ENCODE peak calls at places on chromosomes 5 and 9, in nine cellular contexts. One of them, this sample, is unnamed.

GRCh38 chr9:87601175-87601574 is 103.5 kb downstream of the DAPK1 start:
- DNase-seq in endothelial cell: no peak
- DNase-seq in lower leg skin: no peak
- DNase-seq in choroid plexus epithelial cell: no peak
- DNase-seq in OCI-LY7: no peak
- DNase-seq in GM12865: no peak
- DNase-seq in HCT116: no peak
- DNase-seq in A549: no peak
- DNase-seq in nephron progenitor cell: no peak
- DNase-seq in this sample: no peak

GRCh38 chr9:34744295-34745221 is 34.6 kb upstream of the CCL21 start:
- DNase-seq in endothelial cell: no peak
- DNase-seq in lower leg skin: no peak
- DNase-seq in choroid plexus epithelial cell: peak
- DNase-seq in OCI-LY7: no peak
- DNase-seq in GM12865: no peak
- DNase-seq in HCT116: peak
- DNase-seq in A549: peak
- DNase-seq in nephron progenitor cell: no peak
- DNase-seq in this sample: no peak

GRCh38 chr5:40160435-40160834 is 519.3 kb upstream of the PTGER4 start:
- DNase-seq in endothelial cell: no peak
- DNase-seq in lower leg skin: no peak
- DNase-seq in choroid plexus epithelial cell: no peak
- DNase-seq in OCI-LY7: no peak
- DNase-seq in GM12865: no peak
- DNase-seq in HCT116: no peak
- DNase-seq in A549: no peak
- DNase-seq in nephron progenitor cell: no peak
- DNase-seq in this sample: no peak

GRCh38 chr5:159518361-159518760 is 188.1 kb upstream of the IL12B start:
- DNase-seq in endothelial cell: no peak
- DNase-seq in lower leg skin: no peak
- DNase-seq in choroid plexus epithelial cell: peak
- DNase-seq in OCI-LY7: no peak
- DNase-seq in GM12865: no peak
- DNase-seq in HCT116: no peak
- DNase-seq in A549: no peak
- DNase-seq in nephron progenitor cell: no peak
- DNase-seq in this sample: no peak

GRCh38 chr9:136671646-136672430 is 9.1 kb downstream of the EGFL7 start:
- DNase-seq in endothelial cell: peak
- DNase-seq in lower leg skin: no peak
- DNase-seq in choroid plexus epithelial cell: peak
- DNase-seq in OCI-LY7: peak
- DNase-seq in GM12865: peak
- DNase-seq in HCT116: no peak
- DNase-seq in A549: no peak
- DNase-seq in nephron progenitor cell: peak
- DNase-seq in this sample: peak

GRCh38 chr9:36840895-36841536 is 193.1 kb downstream of the PAX5 start:
- DNase-seq in endothelial cell: no peak
- DNase-seq in lower leg skin: no peak
- DNase-seq in choroid plexus epithelial cell: no peak
- DNase-seq in OCI-LY7: no peak
- DNase-seq in GM12865: no peak
- DNase-seq in HCT116: no peak
- DNase-seq in A549: no peak
- DNase-seq in nephron progenitor cell: no peak
- DNase-seq in this sample: no peak

GRCh38 chr5:59249160-59249559 is 644.4 kb downstream of the PDE4D start:
- DNase-seq in endothelial cell: no peak
- DNase-seq in lower leg skin: no peak
- DNase-seq in choroid plexus epithelial cell: peak
- DNase-seq in OCI-LY7: no peak
- DNase-seq in GM12865: no peak
- DNase-seq in HCT116: no peak
- DNase-seq in A549: no peak
- DNase-seq in nephron progenitor cell: no peak
- DNase-seq in this sample: no peak

GRCh38 chr9:129435272-129435671 is 185.6 kb downstream of the C9orf50 start:
- DNase-seq in endothelial cell: no peak
- DNase-seq in lower leg skin: no peak
- DNase-seq in choroid plexus epithelial cell: no peak
- DNase-seq in OCI-LY7: no peak
- DNase-seq in GM12865: no peak
- DNase-seq in HCT116: no peak
- DNase-seq in A549: no peak
- DNase-seq in nephron progenitor cell: no peak
- DNase-seq in this sample: no peak

GRCh38 chr5:133482033-133482432 is 130.3 kb downstream of the FSTL4 start:
- DNase-seq in endothelial cell: no peak
- DNase-seq in lower leg skin: peak
- DNase-seq in choroid plexus epithelial cell: no peak
- DNase-seq in OCI-LY7: no peak
- DNase-seq in GM12865: no peak
- DNase-seq in HCT116: no peak
- DNase-seq in A549: no peak
- DNase-seq in nephron progenitor cell: no peak
- DNase-seq in this sample: no peak

GRCh38 chr9:94645901-94646300 is 6.6 kb upstream of the FBP1 start:
- DNase-seq in endothelial cell: no peak
- DNase-seq in lower leg skin: no peak
- DNase-seq in choroid plexus epithelial cell: peak
- DNase-seq in OCI-LY7: no peak
- DNase-seq in GM12865: no peak
- DNase-seq in HCT116: no peak
- DNase-seq in A549: no peak
- DNase-seq in nephron progenitor cell: peak
- DNase-seq in this sample: no peak

GRCh38 chr9:108166509-108166908 is 676.9 kb upstream of the KLF4 start:
- DNase-seq in endothelial cell: no peak
- DNase-seq in lower leg skin: no peak
- DNase-seq in choroid plexus epithelial cell: no peak
- DNase-seq in OCI-LY7: no peak
- DNase-seq in GM12865: no peak
- DNase-seq in HCT116: no peak
- DNase-seq in A549: no peak
- DNase-seq in nephron progenitor cell: no peak
- DNase-seq in this sample: no peak

GRCh38 chr9:2066312-2067273 is 51.4 kb downstream of the SMARCA2 start:
- DNase-seq in endothelial cell: no peak
- DNase-seq in lower leg skin: no peak
- DNase-seq in choroid plexus epithelial cell: peak
- DNase-seq in OCI-LY7: peak
- DNase-seq in GM12865: no peak
- DNase-seq in HCT116: no peak
- DNase-seq in A549: peak
- DNase-seq in nephron progenitor cell: no peak
- DNase-seq in this sample: no peak
- TF ChIP-seq CTCF in endothelial cell: no peak
- TF ChIP-seq CTCF in lower leg skin: no peak
- TF ChIP-seq CTCF in choroid plexus epithelial cell: peak
- TF ChIP-seq CTCF in OCI-LY7: peak
- TF ChIP-seq CTCF in GM12865: no peak
- TF ChIP-seq CTCF in HCT116: no peak
- TF ChIP-seq CTCF in A549: peak
- TF ChIP-seq CTCF in nephron progenitor cell: no peak
- TF ChIP-seq CTCF in this sample: peak

GRCh38 chr9:79684711-79685575 is 113.2 kb downstream of the TLE4 start:
- DNase-seq in endothelial cell: no peak
- DNase-seq in lower leg skin: no peak
- DNase-seq in choroid plexus epithelial cell: peak
- DNase-seq in OCI-LY7: no peak
- DNase-seq in GM12865: no peak
- DNase-seq in HCT116: no peak
- DNase-seq in A549: no peak
- DNase-seq in nephron progenitor cell: no peak
- DNase-seq in this sample: no peak

GRCh38 chr9:79685576-79685975 is 113.8 kb downstream of the TLE4 start:
- DNase-seq in endothelial cell: no peak
- DNase-seq in lower leg skin: no peak
- DNase-seq in choroid plexus epithelial cell: peak
- DNase-seq in OCI-LY7: no peak
- DNase-seq in GM12865: no peak
- DNase-seq in HCT116: no peak
- DNase-seq in A549: no peak
- DNase-seq in nephron progenitor cell: no peak
- DNase-seq in this sample: no peak

GRCh38 chr9:79688363-79688762 is 116.6 kb downstream of the TLE4 start:
- DNase-seq in endothelial cell: no peak
- DNase-seq in lower leg skin: no peak
- DNase-seq in choroid plexus epithelial cell: no peak
- DNase-seq in OCI-LY7: no peak
- DNase-seq in GM12865: no peak
- DNase-seq in HCT116: no peak
- DNase-seq in A549: no peak
- DNase-seq in nephron progenitor cell: no peak
- DNase-seq in this sample: no peak

GRCh38 chr9:79687131-79687447 is 115.3 kb downstream of the TLE4 start:
- DNase-seq in endothelial cell: no peak
- DNase-seq in lower leg skin: no peak
- DNase-seq in choroid plexus epithelial cell: no peak
- DNase-seq in OCI-LY7: no peak
- DNase-seq in GM12865: no peak
- DNase-seq in HCT116: no peak
- DNase-seq in A549: no peak
- DNase-seq in nephron progenitor cell: no peak
- DNase-seq in this sample: peak

DNA sequence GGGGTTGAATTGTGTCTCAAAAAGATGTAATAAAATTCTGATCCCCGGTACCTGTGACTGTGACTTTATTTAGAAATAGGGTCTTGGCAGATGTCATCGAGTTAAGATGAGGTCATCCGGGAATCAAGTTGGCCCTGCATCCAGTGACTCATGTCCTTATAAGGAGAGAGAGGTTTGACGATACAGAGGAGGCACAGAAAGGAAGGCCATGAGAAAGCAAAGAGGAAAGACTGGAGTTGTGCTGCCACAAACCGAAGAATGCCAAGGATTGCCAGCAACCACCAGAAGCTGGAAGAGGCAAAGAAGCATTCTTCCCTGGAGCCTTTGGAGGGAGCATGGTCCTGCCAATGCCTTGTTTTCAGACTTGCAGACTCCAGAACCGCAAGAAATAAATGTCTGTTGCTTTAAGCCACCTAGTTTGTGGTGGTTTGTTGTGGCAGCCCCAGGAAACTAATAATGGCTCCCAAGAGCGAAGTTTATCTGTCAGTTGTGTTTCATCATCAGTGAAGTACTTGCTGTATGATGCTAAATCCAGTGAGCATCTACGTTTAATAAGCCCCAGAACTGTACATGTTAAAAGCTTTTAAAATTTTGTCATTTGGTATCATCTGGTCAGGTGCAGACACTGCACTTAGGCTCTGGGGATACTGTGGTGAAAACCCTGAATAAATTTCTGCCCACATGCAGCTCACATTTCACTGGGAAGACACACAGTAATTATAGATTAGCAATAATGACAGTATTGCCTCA is 114.8 kb downstream of the TLE4 start:
- DNase-seq in endothelial cell: no peak
- DNase-seq in lower leg skin: no peak
- DNase-seq in choroid plexus epithelial cell: peak
- DNase-seq in OCI-LY7: no peak
- DNase-seq in GM12865: no peak
- DNase-seq in HCT116: no peak
- DNase-seq in A549: peak
- DNase-seq in nephron progenitor cell: no peak
- DNase-seq in this sample: no peak
- TF ChIP-seq CTCF in endothelial cell: no peak
- TF ChIP-seq CTCF in lower leg skin: no peak
- TF ChIP-seq CTCF in choroid plexus epithelial cell: peak
- TF ChIP-seq CTCF in OCI-LY7: no peak
- TF ChIP-seq CTCF in GM12865: no peak
- TF ChIP-seq CTCF in HCT116: no peak
- TF ChIP-seq CTCF in A549: no peak
- TF ChIP-seq CTCF in nephron progenitor cell: no peak
- TF ChIP-seq CTCF in this sample: no peak

DNA sequence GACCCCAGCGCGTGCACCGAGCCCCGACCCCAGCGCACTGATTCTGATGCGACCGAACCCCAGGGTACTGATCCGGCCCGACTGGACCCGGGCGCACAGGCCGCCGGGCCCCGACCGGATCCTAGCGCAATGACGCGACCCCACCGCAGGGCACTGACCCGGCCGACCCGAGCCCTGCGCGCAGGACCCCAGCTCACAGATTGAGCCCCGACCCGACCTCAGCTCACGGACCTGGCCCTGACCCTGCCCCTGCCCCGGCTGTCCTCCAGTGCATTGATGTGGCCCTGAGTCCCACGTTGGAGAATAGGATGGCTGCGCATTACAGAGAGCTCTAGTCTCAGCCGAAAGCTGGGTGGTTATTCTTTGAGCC is 438 bp downstream of the TRIP13 start:
- DNase-seq in endothelial cell: no peak
- DNase-seq in lower leg skin: no peak
- DNase-seq in choroid plexus epithelial cell: no peak
- DNase-seq in OCI-LY7: peak
- DNase-seq in GM12865: no peak
- DNase-seq in HCT116: no peak
- DNase-seq in A549: no peak
- DNase-seq in nephron progenitor cell: peak
- DNase-seq in this sample: peak
- TF ChIP-seq CTCF in endothelial cell: no peak
- TF ChIP-seq CTCF in lower leg skin: no peak
- TF ChIP-seq CTCF in choroid plexus epithelial cell: no peak
- TF ChIP-seq CTCF in OCI-LY7: no peak
- TF ChIP-seq CTCF in GM12865: no peak
- TF ChIP-seq CTCF in HCT116: no peak
- TF ChIP-seq CTCF in A549: no peak
- TF ChIP-seq CTCF in nephron progenitor cell: no peak
- TF ChIP-seq CTCF in this sample: no peak

GRCh38 chr5:937151-937924 is 44.7 kb downstream of the TRIP13 start:
- DNase-seq in endothelial cell: no peak
- DNase-seq in lower leg skin: peak
- DNase-seq in choroid plexus epithelial cell: no peak
- DNase-seq in OCI-LY7: no peak
- DNase-seq in GM12865: no peak
- DNase-seq in HCT116: no peak
- DNase-seq in A549: no peak
- DNase-seq in nephron progenitor cell: no peak
- DNase-seq in this sample: no peak
- TF ChIP-seq CTCF in endothelial cell: no peak
- TF ChIP-seq CTCF in lower leg skin: no peak
- TF ChIP-seq CTCF in choroid plexus epithelial cell: no peak
- TF ChIP-seq CTCF in OCI-LY7: no peak
- TF ChIP-seq CTCF in GM12865: no peak
- TF ChIP-seq CTCF in HCT116: no peak
- TF ChIP-seq CTCF in A549: no peak
- TF ChIP-seq CTCF in nephron progenitor cell: no peak
- TF ChIP-seq CTCF in this sample: no peak

This sample was measured in activated CD8-positive, alpha-beta T cell treated with anti-CD3 and anti-CD28 coated beads for 36 hours.